ENCODE peak calls at places on chromosomes 2 and 18, in nine cellular contexts. B, W, U, M, Z, T, V, R and S are unnamed samples.

GRCh38 chr18:32301976-32302743 is 112.3 kb downstream of the MEP1B start:
- DNase-seq in B (peak), Z (no peak), M (no peak), V (no peak), T (peak), W (peak), U (no peak), R (no peak), S (peak)

GRCh38 chr2:33215299-33215698 is 261.1 kb upstream of the RASGRP3 start:
- DNase-seq in U (no peak), W (peak), T (peak), R (no peak), B (peak), M (no peak), V (peak), Z (no peak), S (peak)

GRCh38 chr18:13608791-13609552 is 117.4 kb downstream of the FAM210A start:
- DNase-seq in V (no peak), Z (no peak), R (no peak), M (no peak), T (no peak), W (no peak), U (no peak), B (no peak), S (no peak)

GRCh38 chr18:50395093-50395492 is 20.2 kb downstream of the SKA1 start:
- DNase-seq in R (no peak), M (no peak), B (no peak), U (no peak), V (no peak), Z (no peak), T (no peak), W (no peak), S (no peak)

GRCh38 chr2:204177977-204178522 is 241.5 kb downstream of the ICOS start:
- DNase-seq in W (peak), U (peak), T (peak), B (no peak), Z (peak), V (peak), M (peak), R (peak), S (peak)

GRCh38 chr2:12717191-12717987 is 653 bp downstream of the TRIB2 start:
- DNase-seq in M (peak), R (peak), T (peak), V (peak), B (peak), Z (peak), W (peak), U (peak), S (peak)

GRCh38 chr2:160399880-160400279 is 93.7 kb downstream of the RBMS1 start:
- DNase-seq in V (no peak), R (no peak), T (no peak), Z (no peak), W (no peak), M (no peak), B (no peak), U (no peak), S (no peak)

GRCh38 chr18:57910817-57911216 is 107.7 kb upstream of the ATP8B1 start:
- DNase-seq in M (peak), R (peak), B (no peak), T (no peak), V (peak), W (no peak), U (peak), Z (no peak), S (no peak)

GRCh38 chr2:238010572-238010971 is 43.8 kb downstream of the UBE2F start:
- DNase-seq in U (no peak), M (no peak), W (no peak), T (no peak), V (no peak), B (no peak), R (no peak), Z (no peak), S (no peak)

GRCh38 chr18:65287642-65288041 is 463.2 kb upstream of the CDH7 start:
- DNase-seq in M (no peak), W (no peak), R (no peak), V (no peak), T (no peak), U (peak), B (no peak), Z (no peak), S (no peak)

GRCh38 chr2:151823651-151824050 is 4.6 kb downstream of the ARL5A start:
- DNase-seq in Z (no peak), V (no peak), U (no peak), T (no peak), B (peak), M (no peak), R (no peak), W (no peak), S (no peak)

GRCh38 chr2:173054466-173054865 is 21.2 kb upstream of the MAP3K20 start:
- DNase-seq in Z (no peak), B (no peak), V (no peak), W (peak), T (no peak), R (no peak), U (no peak), M (no peak), S (peak)

GRCh38 chr2:222319576-222320440 is 21.0 kb upstream of the PAX3 start:
- DNase-seq in V (peak), T (no peak), B (no peak), M (no peak), U (peak), R (peak), Z (no peak), W (peak), S (peak)

GRCh38 chr2:240236217-240237111 is 96.0 kb upstream of the OTOS start:
- DNase-seq in M (no peak), V (no peak), R (no peak), Z (no peak), W (no peak), B (no peak), T (no peak), U (peak), S (no peak)

GRCh38 chr2:12965540-12966269 is 249.0 kb downstream of the TRIB2 start:
- DNase-seq in V (no peak), W (peak), Z (no peak), B (peak), U (peak), M (no peak), T (peak), R (no peak), S (peak)

GRCh38 chr2:239832101-239832994 is 192.8 kb downstream of the NDUFA10 start:
- DNase-seq in V (no peak), M (no peak), W (no peak), Z (no peak), U (no peak), T (no peak), R (no peak), B (no peak), S (no peak)

GRCh38 chr2:195003926-195004325 is 653.1 kb upstream of the SLC39A10 start:
- DNase-seq in W (no peak), T (no peak), B (no peak), M (no peak), V (no peak), R (no peak), Z (no peak), U (no peak), S (no peak)

GRCh38 chr2:112262876-112263275 is 8.0 kb upstream of the ZC3H8 start:
- DNase-seq in B (no peak), R (no peak), U (no peak), T (no peak), M (no peak), W (no peak), Z (no peak), V (no peak), S (no peak)

GRCh38 chr18:50193796-50194622 is 938 bp downstream of the MYO5B start:
- DNase-seq in R (peak), U (peak), V (peak), Z (no peak), T (no peak), B (no peak), M (peak), W (no peak), S (no peak)

GRCh38 chr2:211089127-211089526 is 532.7 kb downstream of the CPS1 start:
- DNase-seq in B (no peak), Z (no peak), M (no peak), V (no peak), W (no peak), T (no peak), U (no peak), R (no peak), S (no peak)

GRCh38 chr2:220275454-220275853 is 648.0 kb downstream of the SLC4A3 start:
- DNase-seq in T (no peak), B (no peak), Z (no peak), V (no peak), U (no peak), R (no peak), M (no peak), W (no peak), S (no peak)

GRCh38 chr18:59372975-59373374 is 13.9 kb upstream of the LMAN1 start:
- DNase-seq in R (no peak), T (no peak), B (no peak), M (no peak), U (no peak), V (no peak), W (no peak), Z (no peak), S (no peak)